ENCODE peak calls at places on chromosome 4, in five cellular contexts. One of them, this sample, is unnamed.

GRCh38 chr4:184330008-184330400 is 112.3 kb upstream of the ENPP6 start:
- DNase-seq in A549: no peak
- DNase-seq in heart left ventricle: peak; percentile 80
- DNase-seq in HepG2: no peak
- DNase-seq in transverse colon: peak; percentile 57
- DNase-seq in this sample: peak; percentile 45

GRCh38 chr4:23856630-23857029 is 33.2 kb downstream of the PPARGC1A start:
- DNase-seq in A549: no peak
- DNase-seq in heart left ventricle: no peak
- DNase-seq in HepG2: peak; percentile 80
- DNase-seq in transverse colon: peak; percentile 86
- DNase-seq in this sample: no peak

GRCh38 chr4:184756399-184756798 is 22.5 kb upstream of the CENPU start:
- DNase-seq in A549: no peak
- DNase-seq in heart left ventricle: no peak
- DNase-seq in HepG2: no peak
- DNase-seq in transverse colon: no peak
- DNase-seq in this sample: peak; percentile 70

GRCh38 chr4:100061835-100062234 is 111.8 kb upstream of the H2AZ1 start:
- DNase-seq in A549: no peak
- DNase-seq in heart left ventricle: no peak
- DNase-seq in HepG2: no peak
- DNase-seq in transverse colon: no peak
- DNase-seq in this sample: no peak

GRCh38 chr4:82948647-82949204 is 48.2 kb downstream of the THAP9 start:
- DNase-seq in A549: no peak
- DNase-seq in heart left ventricle: no peak
- DNase-seq in HepG2: no peak
- DNase-seq in transverse colon: no peak
- DNase-seq in this sample: no peak

GRCh38 chr4:128454281-128455075 is 166.9 kb upstream of the PGRMC2 start:
- DNase-seq in A549: peak; percentile 92
- DNase-seq in heart left ventricle: peak; percentile 84
- DNase-seq in HepG2: peak; percentile 67
- DNase-seq in transverse colon: peak; percentile 73
- DNase-seq in this sample: peak; percentile 80

GRCh38 chr4:94452476-94453300 is 946 bp downstream of the PDLIM5 start:
- DNase-seq in A549: peak; percentile 76
- DNase-seq in heart left ventricle: peak; percentile 92
- DNase-seq in HepG2: peak; percentile 81
- DNase-seq in transverse colon: peak; percentile 92
- DNase-seq in this sample: peak; percentile 77

GRCh38 chr4:85700362-85700761 is 225.4 kb downstream of the ARHGAP24 start:
- DNase-seq in A549: no peak
- DNase-seq in heart left ventricle: no peak
- DNase-seq in HepG2: no peak
- DNase-seq in transverse colon: no peak
- DNase-seq in this sample: no peak

GRCh38 chr4:54588404-54588803 is 69.4 kb upstream of the KIT start:
- DNase-seq in A549: no peak
- DNase-seq in heart left ventricle: no peak
- DNase-seq in HepG2: no peak
- DNase-seq in transverse colon: no peak
- DNase-seq in this sample: no peak

GRCh38 chr4:7392438-7393374 is 42.0 kb downstream of the PSAPL1 start:
- DNase-seq in A549: no peak
- DNase-seq in heart left ventricle: peak; percentile 64
- DNase-seq in HepG2: no peak
- DNase-seq in transverse colon: no peak
- DNase-seq in this sample: peak; percentile 25

GRCh38 chr4:185895866-185896265 is 83.9 kb upstream of the SORBS2 start:
- DNase-seq in A549: no peak
- DNase-seq in heart left ventricle: no peak
- DNase-seq in HepG2: no peak
- DNase-seq in transverse colon: no peak
- DNase-seq in this sample: no peak

GRCh38 chr4:126705271-126705670 is 927.5 kb upstream of the INTU start:
- DNase-seq in A549: peak; percentile 0
- DNase-seq in heart left ventricle: no peak
- DNase-seq in HepG2: no peak
- DNase-seq in transverse colon: no peak
- DNase-seq in this sample: no peak

GRCh38 chr4:15451181-15451865 is 18.4 kb upstream of the CC2D2A start:
- DNase-seq in A549: no peak
- DNase-seq in heart left ventricle: no peak
- DNase-seq in HepG2: no peak
- DNase-seq in transverse colon: no peak
- DNase-seq in this sample: no peak

GRCh38 chr4:67593741-67594175 is 35.2 kb downstream of the STAP1 start:
- DNase-seq in A549: no peak
- DNase-seq in heart left ventricle: no peak
- DNase-seq in HepG2: no peak
- DNase-seq in transverse colon: no peak
- DNase-seq in this sample: no peak

GRCh38 chr4:79492148-79492547 is 84.1 kb upstream of the GK2 start:
- DNase-seq in A549: no peak
- DNase-seq in heart left ventricle: peak; percentile 60
- DNase-seq in HepG2: no peak
- DNase-seq in transverse colon: no peak
- DNase-seq in this sample: no peak

GRCh38 chr4:8376361-8377102 is 64.0 kb downstream of the ACOX3 start:
- DNase-seq in A549: no peak
- DNase-seq in heart left ventricle: no peak
- DNase-seq in HepG2: no peak
- DNase-seq in transverse colon: no peak
- DNase-seq in this sample: no peak

GRCh38 chr4:28238756-28239155 is 1378.1 kb downstream of the STIM2 start:
- DNase-seq in A549: no peak
- DNase-seq in heart left ventricle: no peak
- DNase-seq in HepG2: no peak
- DNase-seq in transverse colon: no peak
- DNase-seq in this sample: no peak

GRCh38 chr4:78528327-78528726 is 23.2 kb upstream of the ANXA3 start:
- DNase-seq in A549: no peak
- DNase-seq in heart left ventricle: no peak
- DNase-seq in HepG2: no peak
- DNase-seq in transverse colon: no peak
- DNase-seq in this sample: no peak

GRCh38 chr4:6516762-6517161 is 44.3 kb upstream of the PPP2R2C start:
- DNase-seq in A549: no peak
- DNase-seq in heart left ventricle: no peak
- DNase-seq in HepG2: no peak
- DNase-seq in transverse colon: no peak
- DNase-seq in this sample: no peak

GRCh38 chr4:5885733-5886132 is 7.2 kb downstream of the CRMP1 start:
- DNase-seq in A549: no peak
- DNase-seq in heart left ventricle: no peak
- DNase-seq in HepG2: no peak
- DNase-seq in transverse colon: no peak
- DNase-seq in this sample: no peak

GRCh38 chr4:185716008-185716976 is 95.7 kb downstream of the SORBS2 start:
- DNase-seq in A549: no peak
- DNase-seq in heart left ventricle: no peak
- DNase-seq in HepG2: no peak
- DNase-seq in transverse colon: no peak
- DNase-seq in this sample: no peak

GRCh38 chr4:156805696-156806095 is 165.9 kb downstream of the PDGFC start:
- DNase-seq in A549: no peak
- DNase-seq in heart left ventricle: no peak
- DNase-seq in HepG2: no peak
- DNase-seq in transverse colon: no peak
- DNase-seq in this sample: no peak

GRCh38 chr4:4572821-4573220 is 31.0 kb upstream of the STX18 start:
- DNase-seq in A549: no peak
- DNase-seq in heart left ventricle: no peak
- DNase-seq in HepG2: no peak
- DNase-seq in transverse colon: no peak
- DNase-seq in this sample: no peak

GRCh38 chr4:139593091-139593564 is 37.1 kb upstream of the SETD7 start:
- DNase-seq in A549: peak; percentile 76
- DNase-seq in heart left ventricle: no peak
- DNase-seq in HepG2: peak; percentile 45
- DNase-seq in transverse colon: no peak
- DNase-seq in this sample: no peak

GRCh38 chr4:72569719-72570235 is 756 bp upstream of the ADAMTS3 start:
- DNase-seq in A549: no peak
- DNase-seq in heart left ventricle: no peak
- DNase-seq in HepG2: no peak
- DNase-seq in transverse colon: no peak
- DNase-seq in this sample: no peak

GRCh38 chr4:72567036-72567435 is 2.0 kb downstream of the ADAMTS3 start:
- DNase-seq in A549: no peak
- DNase-seq in heart left ventricle: no peak
- DNase-seq in HepG2: no peak
- DNase-seq in transverse colon: no peak
- DNase-seq in this sample: no peak

GRCh38 chr4:72568959-72569718 is at the start of gene ADAMTS3:
- DNase-seq in A549: peak; percentile 2
- DNase-seq in heart left ventricle: peak; percentile 77
- DNase-seq in HepG2: no peak
- DNase-seq in transverse colon: peak; percentile 40
- DNase-seq in this sample: peak; percentile 35

GRCh38 chr4:72566573-72566972 is 2.4 kb downstream of the ADAMTS3 start:
- DNase-seq in A549: no peak
- DNase-seq in heart left ventricle: no peak
- DNase-seq in HepG2: no peak
- DNase-seq in transverse colon: no peak
- DNase-seq in this sample: no peak

GRCh38 chr4:72567821-72568620 is 1.0 kb downstream of the ADAMTS3 start:
- DNase-seq in A549: peak; percentile 44
- DNase-seq in heart left ventricle: peak; percentile 73
- DNase-seq in HepG2: peak; percentile 3
- DNase-seq in transverse colon: peak; percentile 32
- DNase-seq in this sample: peak; percentile 38
- TF ChIP-seq CTCF in A549: no peak
- TF ChIP-seq CTCF in heart left ventricle: no peak
- TF ChIP-seq CTCF in HepG2: no peak
- TF ChIP-seq CTCF in transverse colon: no peak
- TF ChIP-seq CTCF in this sample: no peak

GRCh38 chr4:110619401-110620247 is 3.3 kb downstream of the PITX2 start:
- DNase-seq in A549: no peak
- DNase-seq in heart left ventricle: no peak
- DNase-seq in HepG2: no peak
- DNase-seq in transverse colon: no peak
- DNase-seq in this sample: no peak

GRCh38 chr4:110621328-110621812 is 1.5 kb downstream of the PITX2 start:
- DNase-seq in A549: no peak
- DNase-seq in heart left ventricle: no peak
- DNase-seq in HepG2: no peak
- DNase-seq in transverse colon: no peak
- DNase-seq in this sample: no peak

GRCh38 chr4:110619001-110619350 is 3.9 kb downstream of the PITX2 start:
- DNase-seq in A549: no peak
- DNase-seq in heart left ventricle: no peak
- DNase-seq in HepG2: no peak
- DNase-seq in transverse colon: no peak
- DNase-seq in this sample: no peak

GRCh38 chr4:110621839-110622751 is 782 bp downstream of the PITX2 start:
- DNase-seq in A549: no peak
- DNase-seq in heart left ventricle: no peak
- DNase-seq in HepG2: no peak
- DNase-seq in transverse colon: no peak
- DNase-seq in this sample: no peak

DNA sequence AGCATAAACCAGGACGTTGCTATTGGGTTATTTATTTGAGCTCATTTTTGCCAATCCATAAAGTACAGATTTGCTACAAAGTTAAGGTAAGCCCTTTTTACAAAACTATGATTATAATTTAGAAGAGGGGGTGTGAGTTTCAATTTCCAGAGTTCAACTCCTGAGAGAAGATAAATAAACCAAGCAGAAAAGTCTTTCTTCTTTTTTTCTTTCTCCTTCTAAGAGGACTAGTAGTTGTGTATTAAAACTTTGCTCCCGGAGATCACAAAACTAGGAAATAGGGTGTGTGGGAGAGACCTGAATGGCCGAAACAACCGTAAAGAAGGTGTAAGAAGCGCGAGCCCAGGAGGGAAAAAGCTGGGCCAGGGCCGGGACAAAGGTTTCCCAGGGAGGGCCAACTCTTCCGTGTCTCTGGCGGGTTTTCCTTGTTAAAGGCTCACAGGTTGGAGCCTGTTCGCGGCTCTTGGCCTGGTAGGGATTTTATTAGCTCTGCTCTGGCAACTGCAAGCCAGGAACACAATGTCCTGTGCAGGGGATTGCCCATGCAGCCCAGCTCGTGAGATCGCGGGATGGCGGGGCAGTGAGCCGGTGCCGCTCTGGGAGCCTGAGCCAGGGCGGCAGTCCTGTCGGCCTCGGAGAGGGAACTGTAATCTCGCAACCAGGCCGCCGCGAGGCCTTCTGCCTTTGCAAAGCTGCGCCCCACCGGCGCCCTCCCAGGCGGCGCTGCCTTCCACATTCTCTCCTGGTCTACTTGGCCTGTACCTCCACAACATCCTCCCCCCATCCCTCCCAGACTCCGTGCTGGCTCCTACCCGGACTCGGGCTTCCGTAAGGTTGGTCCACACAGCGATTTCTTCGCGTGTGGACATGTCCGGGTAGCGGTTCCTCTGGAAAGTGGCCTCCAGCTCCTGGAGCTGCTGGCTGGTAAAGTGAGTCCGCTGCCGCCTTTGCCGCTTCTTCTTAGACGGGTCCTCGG is 2.2 kb downstream of the PITX2 start:
- DNase-seq in A549: no peak
- DNase-seq in heart left ventricle: no peak
- DNase-seq in HepG2: no peak
- DNase-seq in transverse colon: peak; percentile 51
- DNase-seq in this sample: no peak
- H3K4me3 ChIP-seq in A549: no peak overlapping the region
- H3K4me3 ChIP-seq in heart left ventricle: no peak overlapping the region
- H3K4me3 ChIP-seq in HepG2: no peak overlapping the region
- H3K4me3 ChIP-seq in transverse colon: peak overlapping the region; percentile 13
- H3K4me3 ChIP-seq in this sample: peak overlapping the region; percentile 3

GRCh38 chr4:2800691-2801596 is 8.1 kb downstream of the SH3BP2 start:
- DNase-seq in A549: no peak
- DNase-seq in heart left ventricle: peak; percentile 93
- DNase-seq in HepG2: peak; percentile 92
- DNase-seq in transverse colon: peak; percentile 70
- DNase-seq in this sample: peak; percentile 64
- TF ChIP-seq POLR2A in A549: no peak
- TF ChIP-seq POLR2A in heart left ventricle: no peak
- TF ChIP-seq POLR2A in HepG2: peak; percentile 67
- TF ChIP-seq POLR2A in transverse colon: no peak
- TF ChIP-seq POLR2A in this sample: peak; percentile 18

GRCh38 chr4:986428-986948 is 356 bp upstream of the IDUA start:
- DNase-seq in A549: no peak
- DNase-seq in heart left ventricle: no peak
- DNase-seq in HepG2: no peak
- DNase-seq in transverse colon: no peak
- DNase-seq in this sample: no peak

GRCh38 chr4:987689-988513 is 1.1 kb downstream of the IDUA start:
- DNase-seq in A549: no peak
- DNase-seq in heart left ventricle: peak; percentile 60
- DNase-seq in HepG2: no peak
- DNase-seq in transverse colon: no peak
- DNase-seq in this sample: no peak

GRCh38 chr4:988726-989721 is 2.2 kb downstream of the IDUA start:
- DNase-seq in A549: no peak
- DNase-seq in heart left ventricle: peak; percentile 73
- DNase-seq in HepG2: no peak
- DNase-seq in transverse colon: no peak
- DNase-seq in this sample: no peak

GRCh38 chr4:985123-985830 is 1.6 kb upstream of the IDUA start:
- DNase-seq in A549: no peak
- DNase-seq in heart left ventricle: peak; percentile 88
- DNase-seq in HepG2: peak; percentile 65
- DNase-seq in transverse colon: peak; percentile 89
- DNase-seq in this sample: peak; percentile 38

GRCh38 chr4:986949-987688 is at the start of gene IDUA:
- DNase-seq in A549: peak; percentile 68
- DNase-seq in heart left ventricle: peak; percentile 90
- DNase-seq in HepG2: peak; percentile 74
- DNase-seq in transverse colon: peak; percentile 90
- DNase-seq in this sample: peak; percentile 55
- TF ChIP-seq CTCF in A549: peak; percentile 51
- TF ChIP-seq CTCF in heart left ventricle: peak; percentile 30
- TF ChIP-seq CTCF in HepG2: peak; percentile 79
- TF ChIP-seq CTCF in transverse colon: peak; percentile 34
- TF ChIP-seq CTCF in this sample: peak; percentile 63

This sample was measured in tibial nerve.